ENCODE peak calls at places on chromosomes 6 and 20, in four cellular contexts. S is OCI-LY7, K is neural progenitor cell, L is HCT116. R is an unnamed sample. For H4K20me1, the result is how much of the 10 kb centered on the place peaks cover.

GRCh38 chr6:136290406-136291010 is 862 bp upstream of the BCLAF1 start:
- DNase-seq in S (peak), K (peak), L (peak), R (peak)

GRCh38 chr20:8082025-8082424 is 50.0 kb upstream of the PLCB1 start:
- DNase-seq in S (peak), K (peak), L (peak), R (no peak)

GRCh38 chr6:144722214-144722737 is 437.1 kb downstream of the UTRN start:
- DNase-seq in S (no peak), K (no peak), L (no peak), R (no peak)

GRCh38 chr6:32794510-32794909 is 22.3 kb downstream of the HLA-DOB start:
- DNase-seq in S (no peak), K (no peak), L (no peak), R (no peak)

GRCh38 chr20:5864873-5865582 is 85.3 kb downstream of the TRMT6 start:
- DNase-seq in S (no peak), K (no peak), L (no peak), R (no peak)

GRCh38 chr6:4224082-4224978 is 89.0 kb upstream of the ECI2 start:
- DNase-seq in S (no peak), K (no peak), L (no peak), R (no peak)

GRCh38 chr20:22838001-22838400 is 197.1 kb upstream of the SSTR4 start:
- DNase-seq in S (no peak), K (no peak), L (no peak), R (no peak)

GRCh38 chr6:129607581-129608186 is 102.3 kb downstream of the ARHGAP18 start:
- DNase-seq in S (no peak), K (peak), L (no peak), R (peak)

GRCh38 chr6:168322966-168323365 is 3.4 kb upstream of the DACT2 start:
- DNase-seq in S (no peak), K (no peak), L (no peak), R (no peak)

GRCh38 chr6:146885708-146886457 is 287.1 kb downstream of the ADGB start:
- DNase-seq in S (no peak), K (no peak), L (no peak), R (no peak)

GRCh38 chr20:5222919-5223634 is 93.7 kb downstream of the PROKR2 start:
- DNase-seq in S (peak), K (peak), L (peak), R (peak)

GRCh38 chr20:13291167-13291566 is 70.1 kb downstream of the ISM1 start:
- DNase-seq in S (no peak), K (no peak), L (no peak), R (no peak)

GRCh38 chr20:43988867-43989266 is 74.2 kb downstream of the TOX2 start:
- DNase-seq in S (no peak), K (no peak), L (no peak), R (no peak)

GRCh38 chr20:43988451-43988850 is 73.8 kb downstream of the TOX2 start:
- DNase-seq in S (no peak), K (no peak), L (no peak), R (peak)

GRCh38 chr20:43985608-43986316 is 71.1 kb downstream of the TOX2 start:
- DNase-seq in S (no peak), K (no peak), L (no peak), R (no peak)

GRCh38 chr20:43987018-43987417 is 72.4 kb downstream of the TOX2 start:
- DNase-seq in S (no peak), K (no peak), L (no peak), R (no peak)

DNA sequence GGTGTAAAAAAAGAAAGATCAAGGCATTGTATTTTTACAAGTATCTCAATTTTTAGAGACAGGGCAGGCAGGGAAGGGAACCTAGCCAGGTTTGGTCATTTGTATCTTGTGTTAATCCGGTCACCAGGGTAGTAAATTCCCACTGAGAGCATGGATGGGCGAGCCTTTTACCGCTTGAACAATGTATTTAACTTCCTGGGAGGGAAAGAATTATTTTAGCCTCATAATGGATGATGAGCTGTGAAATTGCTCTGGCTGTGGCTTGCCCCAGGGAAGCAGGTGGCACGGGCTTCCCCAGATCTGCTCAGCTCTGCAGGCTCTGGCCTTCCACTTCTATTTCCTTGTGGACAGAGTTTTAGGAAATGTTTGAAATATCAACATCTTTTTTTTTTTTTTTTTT is 72.9 kb downstream of the TOX2 start:
- DNase-seq in S (no peak), K (peak), L (no peak), R (no peak)
- H4K20me1 ChIP-seq in S (under half), K (under half), L (under half), R (under half)

DNA sequence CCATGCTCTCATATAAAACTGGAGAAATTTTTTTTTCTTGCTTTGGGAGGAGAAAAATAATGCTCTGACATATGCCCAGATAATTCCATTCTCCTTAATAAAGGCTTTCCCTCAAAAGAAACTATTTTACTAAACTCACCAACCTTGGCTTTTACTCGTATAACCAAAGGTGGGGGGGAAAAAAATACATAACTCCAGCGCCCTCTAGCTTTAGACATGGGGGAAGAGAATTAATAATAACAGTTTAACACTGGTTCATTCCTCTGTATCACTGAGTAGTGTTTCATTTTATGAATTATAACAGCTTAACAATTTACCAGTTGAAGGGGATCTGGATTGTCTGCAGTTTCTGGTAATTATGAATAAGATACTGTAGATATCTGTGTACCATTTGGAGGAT is 1226.1 kb downstream of the GRIK2 start:
- DNase-seq in S (peak), K (peak), L (peak), R (peak)
- TF ChIP-seq EZH2phosphoT487 in S (no peak), K (no peak), L (no peak), R (no peak)

GRCh38 chr6:15272562-15272961 is 26.7 kb downstream of the JARID2 start:
- DNase-seq in S (no peak), K (no peak), L (no peak), R (no peak)
- H4K20me1 ChIP-seq in S (under half), K (half or more), L (under half), R (under half)

GRCh38 chr6:113651120-113651519 is 206.0 kb upstream of the MARCKS start:
- DNase-seq in S (no peak), K (no peak), L (no peak), R (no peak)
- TF ChIP-seq EZH2phosphoT487 in S (no peak), K (no peak), L (no peak), R (no peak)

GRCh38 chr20:47224857-47225256 is 131.6 kb downstream of the ZMYND8 start:
- DNase-seq in S (no peak), K (no peak), L (no peak), R (no peak)
- H4K20me1 ChIP-seq in S (under half), K (under half), L (under half), R (under half)

GRCh38 chr6:28263946-28264345 is 3.0 kb upstream of the ZSCAN26 start:
- DNase-seq in S (no peak), K (no peak), L (no peak), R (no peak)

GRCh38 chr6:28264834-28265401 is 2.0 kb upstream of the ZSCAN26 start:
- DNase-seq in S (no peak), K (no peak), L (no peak), R (no peak)

GRCh38 chr6:28257042-28257441 is 2.1 kb upstream of the NKAPL start:
- DNase-seq in S (no peak), K (no peak), L (no peak), R (no peak)

GRCh38 chr6:28254340-28254618 is 2.2 kb upstream of the ZKSCAN4 start:
- DNase-seq in S (no peak), K (no peak), L (no peak), R (no peak)

GRCh38 chr6:28258877-28259777 is at the start of gene NKAPL:
- DNase-seq in S (no peak), K (no peak), L (no peak), R (peak)
- TF ChIP-seq EZH2phosphoT487 in S (no peak), K (no peak), L (no peak), R (no peak)